ENCODE peak calls at places on chromosomes 12 and 14, in four cellular contexts. A is activated CD8-positive, alpha-beta T cell treated with anti-CD3 and anti-CD28 coated beads, Interleukin-2, amount 10 ng/mL, durations not matched to agents 7 days and 5 days; W is body of pancreas; Q is NCI-H748 treated with DMSO at 0.1 percent for 48 hours. H is an unnamed sample.

GRCh38 chr12:52364901-52365489 is 2.3 kb downstream of the KRT85 start:
- DNase-seq in A (no peak), W (no peak), Q (no peak), H (no peak)

GRCh38 chr14:101374373-101375338 is 186.6 kb upstream of the DIO3 start:
- DNase-seq in A (peak; percentile 1), W (no peak), Q (no peak), H (no peak)

GRCh38 chr12:76595056-76595455 is 35.5 kb upstream of the OSBPL8 start:
- DNase-seq in A (no peak), W (no peak), Q (no peak), H (no peak)

GRCh38 chr12:65953621-65954020 is 129.3 kb downstream of the HMGA2 start:
- DNase-seq in A (no peak), W (no peak), Q (no peak), H (no peak)

GRCh38 chr12:68007023-68007422 is 17.8 kb downstream of the IFNG-AS1 start:
- DNase-seq in A (no peak), W (no peak), Q (no peak), H (no peak)

GRCh38 chr14:104981699-104982541 is 3.7 kb upstream of the CLBA1 start:
- DNase-seq in A (no peak), W (no peak), Q (no peak), H (no peak)

GRCh38 chr12:80187660-80188090 is 88.3 kb downstream of the OTOGL start:
- DNase-seq in A (peak; percentile 39), W (peak; percentile 10), Q (peak; percentile 89), H (no peak)

GRCh38 chr14:53093206-53093605 is 59.9 kb downstream of the DDHD1 start:
- DNase-seq in A (no peak), W (no peak), Q (no peak), H (no peak)

GRCh38 chr12:119412811-119413794 is 78.6 kb downstream of the CCDC60 start:
- DNase-seq in A (peak; percentile 58), W (peak; percentile 59), Q (peak; percentile 87), H (peak; percentile 86)

GRCh38 chr14:75399819-75400678 is 27.8 kb upstream of the JDP2 start:
- DNase-seq in A (no peak), W (peak; percentile 100), Q (no peak), H (no peak)

GRCh38 chr12:49626836-49627235 is 3.5 kb downstream of the PRPF40B start:
- DNase-seq in A (no peak), W (no peak), Q (no peak), H (no peak)

GRCh38 chr14:61196034-61196433 is 85.1 kb downstream of the TMEM30B start:
- DNase-seq in A (no peak), W (no peak), Q (no peak), H (no peak)

GRCh38 chr12:28569698-28570411 is 379.6 kb downstream of the CCDC91 start:
- DNase-seq in A (no peak), W (no peak), Q (no peak), H (no peak)

GRCh38 chr12:110590806-110591326 is 7.7 kb upstream of the PPTC7 start:
- DNase-seq in A (no peak), W (no peak), Q (no peak), H (no peak)

GRCh38 chr14:45526715-45527549 is 273.9 kb upstream of the MIS18BP1 start:
- DNase-seq in A (no peak), W (peak; percentile 62), Q (peak; percentile 23), H (no peak)

GRCh38 chr12:116366456-116366776 is 88.9 kb upstream of the MED13L start:
- DNase-seq in A (no peak), W (peak; percentile 86), Q (no peak), H (peak; percentile 47)

GRCh38 chr12:68349921-68350606 is 17.9 kb upstream of the MDM1 start:
- DNase-seq in A (no peak), W (no peak), Q (peak; percentile 29), H (peak; percentile 30)

GRCh38 chr14:68341765-68342212 is 451.1 kb downstream of the ZFP36L1 start:
- DNase-seq in A (no peak), W (no peak), Q (no peak), H (no peak)

GRCh38 chr14:57928732-57929131 is 62.8 kb upstream of the SLC35F4 start:
- DNase-seq in A (no peak), W (no peak), Q (no peak), H (no peak)

GRCh38 chr12:125097427-125097826 is 32.2 kb downstream of the AACS start:
- DNase-seq in A (no peak), W (no peak), Q (no peak), H (no peak)

GRCh38 chr12:91926810-91927209 is 218.8 kb downstream of the BTG1 start:
- DNase-seq in A (no peak), W (no peak), Q (peak; percentile 97), H (no peak)

GRCh38 chr12:107356266-107356936 is 263.1 kb upstream of the CRY1 start:
- DNase-seq in A (peak; percentile 36), W (no peak), Q (no peak), H (no peak)

GRCh38 chr14:103227076-103227475 is 103.8 kb downstream of the TNFAIP2 start:
- DNase-seq in A (no peak), W (no peak), Q (no peak), H (no peak)

GRCh38 chr12:56257491-56258067 is 605 bp downstream of the ANKRD52 start:
- DNase-seq in A (peak; percentile 26), W (peak; percentile 39), Q (no peak), H (no peak)

GRCh38 chr14:103312006-103312635 is 21.9 kb upstream of the EIF5 start:
- DNase-seq in A (no peak), W (no peak), Q (no peak), H (no peak)

GRCh38 chr14:50527970-50528369 is 4.4 kb downstream of the MAP4K5 start:
- DNase-seq in A (no peak), W (no peak), Q (no peak), H (no peak)

GRCh38 chr12:101536069-101536674 is 58.6 kb upstream of the MYBPC1 start:
- DNase-seq in A (no peak), W (no peak), Q (no peak), H (no peak)

GRCh38 chr12:39605501-39605900 is 14.1 kb downstream of the ABCD2 start:
- DNase-seq in A (no peak), W (no peak), Q (no peak), H (no peak)

GRCh38 chr14:29865299-29865698 is 62.3 kb downstream of the PRKD1 start:
- DNase-seq in A (no peak), W (no peak), Q (no peak), H (no peak)

GRCh38 chr14:73785336-73785833 is 66.2 kb upstream of the PTGR2 start:
- DNase-seq in A (no peak), W (no peak), Q (no peak), H (peak; percentile 56)

GRCh38 chr12:88235183-88235833 is 93.2 kb downstream of the TMTC3 start:
- DNase-seq in A (no peak), W (no peak), Q (no peak), H (no peak)

GRCh38 chr14:37992489-37992888 is 215.2 kb upstream of the SSTR1 start:
- DNase-seq in A (no peak), W (no peak), Q (no peak), H (no peak)

GRCh38 chr14:70808402-70809237 is 693 bp downstream of the MAP3K9 start:
- DNase-seq in A (peak; percentile 68), W (peak; percentile 38), Q (peak; percentile 24), H (peak; percentile 32)